ENCODE peak calls at places on chromosomes 3 and 15, in seven cellular contexts. Y is endothelial cell; C is uterus; E is stimulated activated CD8-positive, alpha-beta memory T cell treated with anti-CD3 and anti-CD28 coated beads, Interleukin-4, amount 100 ng/mL, for 1 hour; I is Karpas-422; U is A549; N is fibroblast of lung. X is an unnamed sample.

GRCh38 chr3:171376125-171376947 is 83.9 kb downstream of the TNIK start:
- DNase-seq in Y (no peak), C (no peak), E (no peak), I (no peak), U (no peak), N (peak), X (no peak)

GRCh38 chr15:101500865-101501551 is 11.5 kb upstream of the PCSK6 start:
- DNase-seq in Y (no peak), C (no peak), E (no peak), I (no peak), U (no peak), N (no peak), X (no peak)

GRCh38 chr3:185630182-185630622 is 44.1 kb downstream of the SENP2 start:
- DNase-seq in Y (no peak), C (peak), E (no peak), I (no peak), U (no peak), N (peak), X (no peak)

GRCh38 chr3:170633573-170633972 is 47.7 kb upstream of the SLC7A14 start:
- DNase-seq in Y (no peak), C (no peak), E (no peak), I (no peak), U (no peak), N (no peak), X (no peak)

GRCh38 chr3:42023380-42023779 is 61.5 kb upstream of the ULK4 start:
- DNase-seq in Y (no peak), C (no peak), E (no peak), I (no peak), U (no peak), N (no peak), X (no peak)

GRCh38 chr3:155228636-155229035 is 64.8 kb downstream of the STRIT1 start:
- DNase-seq in Y (no peak), C (no peak), E (no peak), I (no peak), U (no peak), N (no peak), X (no peak)

GRCh38 chr3:184455991-184456390 is 76.1 kb downstream of the CHRD start:
- DNase-seq in Y (no peak), C (no peak), E (no peak), I (no peak), U (no peak), N (no peak), X (no peak)

GRCh38 chr3:158685151-158685550 is 12.7 kb upstream of the LXN start:
- DNase-seq in Y (no peak), C (no peak), E (no peak), I (no peak), U (no peak), N (no peak), X (no peak)

GRCh38 chr15:80570553-80570952 is 124.6 kb upstream of the ABHD17C start:
- DNase-seq in Y (no peak), C (no peak), E (no peak), I (no peak), U (no peak), N (no peak), X (no peak)

GRCh38 chr3:4241595-4242170 is 61.5 kb upstream of the SETMAR start:
- DNase-seq in Y (no peak), C (no peak), E (no peak), I (no peak), U (no peak), N (no peak), X (no peak)

GRCh38 chr15:39592500-39592899 is 11.6 kb downstream of the THBS1 start:
- DNase-seq in Y (no peak), C (no peak), E (no peak), I (no peak), U (no peak), N (peak), X (no peak)

GRCh38 chr15:78407889-78408640 is 30.0 kb upstream of the IREB2 start:
- DNase-seq in Y (no peak), C (no peak), E (no peak), I (no peak), U (no peak), N (no peak), X (no peak)

GRCh38 chr3:23650371-23651140 is 155.2 kb upstream of the UBE2E1 start:
- DNase-seq in Y (no peak), C (no peak), E (no peak), I (no peak), U (peak), N (peak), X (peak)

GRCh38 chr3:186359078-186359477 is 3.0 kb downstream of the DGKG start:
- DNase-seq in Y (no peak), C (no peak), E (no peak), I (no peak), U (no peak), N (peak), X (no peak)

GRCh38 chr15:58771621-58772235 is 626 bp downstream of the MINDY2 start:
- DNase-seq in Y (no peak), C (peak), E (no peak), I (peak), U (peak), N (peak), X (no peak)

GRCh38 chr15:61195116-61196002 is 33.7 kb downstream of the RORA start:
- DNase-seq in Y (peak), C (no peak), E (no peak), I (peak), U (peak), N (peak), X (peak)

GRCh38 chr3:69542265-69543079 is 156.6 kb upstream of the FRMD4B start:
- DNase-seq in Y (peak), C (no peak), E (no peak), I (no peak), U (no peak), N (peak), X (no peak)

GRCh38 chr3:162971715-162972114 is 1475.1 kb downstream of the OTOL1 start:
- DNase-seq in Y (no peak), C (no peak), E (no peak), I (no peak), U (no peak), N (no peak), X (no peak)

X was measured in fibroblast of the conjunctiva.